ENCODE peak calls at places on chromosomes 13 and 19, in five cellular contexts. One of them, this sample, is unnamed.

GRCh38 chr13:110341445-110342247 is 34.6 kb downstream of the COL4A2 start:
- DNase-seq in naive thymus-derived CD8-positive, alpha-beta T cell: no peak
- DNase-seq in GM12865: no peak
- DNase-seq in omental fat pad: no peak
- DNase-seq in stimulated activated CD4-positive, alpha-beta T cell treated with anti-CD3 and anti-CD28 coated beads, Interleukin-4, amount 100 ng/mL, for 48 hours: no peak
- DNase-seq in this sample: no peak

GRCh38 chr19:7078007-7078406 is 8.5 kb downstream of the ZNF557 start:
- DNase-seq in naive thymus-derived CD8-positive, alpha-beta T cell: no peak
- DNase-seq in GM12865: no peak
- DNase-seq in omental fat pad: no peak
- DNase-seq in stimulated activated CD4-positive, alpha-beta T cell treated with anti-CD3 and anti-CD28 coated beads, Interleukin-4, amount 100 ng/mL, for 48 hours: no peak
- DNase-seq in this sample: no peak

GRCh38 chr19:4477034-4477801 is 5.1 kb downstream of the HDGFL2 start:
- DNase-seq in naive thymus-derived CD8-positive, alpha-beta T cell: no peak
- DNase-seq in GM12865: no peak
- DNase-seq in omental fat pad: no peak
- DNase-seq in stimulated activated CD4-positive, alpha-beta T cell treated with anti-CD3 and anti-CD28 coated beads, Interleukin-4, amount 100 ng/mL, for 48 hours: no peak
- DNase-seq in this sample: no peak

GRCh38 chr13:109698779-109699178 is 87.6 kb downstream of the IRS2 start:
- DNase-seq in naive thymus-derived CD8-positive, alpha-beta T cell: no peak
- DNase-seq in GM12865: no peak
- DNase-seq in omental fat pad: no peak
- DNase-seq in stimulated activated CD4-positive, alpha-beta T cell treated with anti-CD3 and anti-CD28 coated beads, Interleukin-4, amount 100 ng/mL, for 48 hours: no peak
- DNase-seq in this sample: no peak

GRCh38 chr19:19263886-19264487 is 9.1 kb downstream of the TM6SF2 start:
- DNase-seq in naive thymus-derived CD8-positive, alpha-beta T cell: no peak
- DNase-seq in GM12865: no peak
- DNase-seq in omental fat pad: no peak
- DNase-seq in stimulated activated CD4-positive, alpha-beta T cell treated with anti-CD3 and anti-CD28 coated beads, Interleukin-4, amount 100 ng/mL, for 48 hours: no peak
- DNase-seq in this sample: no peak

GRCh38 chr19:28498404-28498976 is 714.5 kb downstream of the UQCRFS1 start:
- DNase-seq in naive thymus-derived CD8-positive, alpha-beta T cell: no peak
- DNase-seq in GM12865: no peak
- DNase-seq in omental fat pad: no peak
- DNase-seq in stimulated activated CD4-positive, alpha-beta T cell treated with anti-CD3 and anti-CD28 coated beads, Interleukin-4, amount 100 ng/mL, for 48 hours: no peak
- DNase-seq in this sample: no peak

GRCh38 chr13:112899618-112900600 is 69.1 kb upstream of the MCF2L start:
- DNase-seq in naive thymus-derived CD8-positive, alpha-beta T cell: no peak
- DNase-seq in GM12865: no peak
- DNase-seq in omental fat pad: no peak
- DNase-seq in stimulated activated CD4-positive, alpha-beta T cell treated with anti-CD3 and anti-CD28 coated beads, Interleukin-4, amount 100 ng/mL, for 48 hours: no peak
- DNase-seq in this sample: no peak

GRCh38 chr19:13844130-13844631 is 32.8 kb upstream of the NANOS3 start:
- DNase-seq in naive thymus-derived CD8-positive, alpha-beta T cell: no peak
- DNase-seq in GM12865: no peak
- DNase-seq in omental fat pad: no peak
- DNase-seq in stimulated activated CD4-positive, alpha-beta T cell treated with anti-CD3 and anti-CD28 coated beads, Interleukin-4, amount 100 ng/mL, for 48 hours: no peak
- DNase-seq in this sample: no peak

GRCh38 chr13:36453518-36453917 is 21.2 kb downstream of the CCNA1 start:
- DNase-seq in naive thymus-derived CD8-positive, alpha-beta T cell: no peak
- DNase-seq in GM12865: no peak
- DNase-seq in omental fat pad: no peak
- DNase-seq in stimulated activated CD4-positive, alpha-beta T cell treated with anti-CD3 and anti-CD28 coated beads, Interleukin-4, amount 100 ng/mL, for 48 hours: no peak
- DNase-seq in this sample: peak

GRCh38 chr13:98930014-98930625 is 47.7 kb downstream of the DOCK9 start:
- DNase-seq in naive thymus-derived CD8-positive, alpha-beta T cell: no peak
- DNase-seq in GM12865: no peak
- DNase-seq in omental fat pad: no peak
- DNase-seq in stimulated activated CD4-positive, alpha-beta T cell treated with anti-CD3 and anti-CD28 coated beads, Interleukin-4, amount 100 ng/mL, for 48 hours: no peak
- DNase-seq in this sample: no peak

GRCh38 chr13:72384186-72384823 is 343.1 kb downstream of the MZT1 start:
- DNase-seq in naive thymus-derived CD8-positive, alpha-beta T cell: no peak
- DNase-seq in GM12865: no peak
- DNase-seq in omental fat pad: no peak
- DNase-seq in stimulated activated CD4-positive, alpha-beta T cell treated with anti-CD3 and anti-CD28 coated beads, Interleukin-4, amount 100 ng/mL, for 48 hours: no peak
- DNase-seq in this sample: no peak

GRCh38 chr19:1027020-1027952 is 878 bp downstream of the CNN2 start:
- DNase-seq in naive thymus-derived CD8-positive, alpha-beta T cell: no peak
- DNase-seq in GM12865: peak
- DNase-seq in omental fat pad: no peak
- DNase-seq in stimulated activated CD4-positive, alpha-beta T cell treated with anti-CD3 and anti-CD28 coated beads, Interleukin-4, amount 100 ng/mL, for 48 hours: no peak
- DNase-seq in this sample: peak

GRCh38 chr19:18896421-18896841 is 473 bp upstream of the CERS1 start:
- DNase-seq in naive thymus-derived CD8-positive, alpha-beta T cell: no peak
- DNase-seq in GM12865: no peak
- DNase-seq in omental fat pad: no peak
- DNase-seq in stimulated activated CD4-positive, alpha-beta T cell treated with anti-CD3 and anti-CD28 coated beads, Interleukin-4, amount 100 ng/mL, for 48 hours: no peak
- DNase-seq in this sample: no peak

GRCh38 chr19:16739546-16739945 is 19.9 kb downstream of the NWD1 start:
- DNase-seq in naive thymus-derived CD8-positive, alpha-beta T cell: no peak
- DNase-seq in GM12865: no peak
- DNase-seq in omental fat pad: no peak
- DNase-seq in stimulated activated CD4-positive, alpha-beta T cell treated with anti-CD3 and anti-CD28 coated beads, Interleukin-4, amount 100 ng/mL, for 48 hours: no peak
- DNase-seq in this sample: peak

GRCh38 chr13:105513448-105513847 is 1022.0 kb downstream of the EFNB2 start:
- DNase-seq in naive thymus-derived CD8-positive, alpha-beta T cell: no peak
- DNase-seq in GM12865: no peak
- DNase-seq in omental fat pad: no peak
- DNase-seq in stimulated activated CD4-positive, alpha-beta T cell treated with anti-CD3 and anti-CD28 coated beads, Interleukin-4, amount 100 ng/mL, for 48 hours: no peak
- DNase-seq in this sample: no peak

GRCh38 chr13:103903790-103904189 is 837.6 kb upstream of the SLC10A2 start:
- DNase-seq in naive thymus-derived CD8-positive, alpha-beta T cell: no peak
- DNase-seq in GM12865: no peak
- DNase-seq in omental fat pad: no peak
- DNase-seq in stimulated activated CD4-positive, alpha-beta T cell treated with anti-CD3 and anti-CD28 coated beads, Interleukin-4, amount 100 ng/mL, for 48 hours: no peak
- DNase-seq in this sample: no peak

GRCh38 chr19:29694669-29695627 is 20.1 kb downstream of the C19orf12 start:
- DNase-seq in naive thymus-derived CD8-positive, alpha-beta T cell: peak
- DNase-seq in GM12865: peak
- DNase-seq in omental fat pad: no peak
- DNase-seq in stimulated activated CD4-positive, alpha-beta T cell treated with anti-CD3 and anti-CD28 coated beads, Interleukin-4, amount 100 ng/mL, for 48 hours: peak
- DNase-seq in this sample: peak

GRCh38 chr13:51396352-51396751 is 56.5 kb downstream of the INTS6 start:
- DNase-seq in naive thymus-derived CD8-positive, alpha-beta T cell: no peak
- DNase-seq in GM12865: peak
- DNase-seq in omental fat pad: no peak
- DNase-seq in stimulated activated CD4-positive, alpha-beta T cell treated with anti-CD3 and anti-CD28 coated beads, Interleukin-4, amount 100 ng/mL, for 48 hours: no peak
- DNase-seq in this sample: no peak

GRCh38 chr19:17282488-17283256 is 971 bp downstream of the ANKLE1 start:
- DNase-seq in naive thymus-derived CD8-positive, alpha-beta T cell: peak
- DNase-seq in GM12865: peak
- DNase-seq in omental fat pad: peak
- DNase-seq in stimulated activated CD4-positive, alpha-beta T cell treated with anti-CD3 and anti-CD28 coated beads, Interleukin-4, amount 100 ng/mL, for 48 hours: peak
- DNase-seq in this sample: peak

GRCh38 chr19:16373079-16373478 is 48.5 kb downstream of the KLF2 start:
- DNase-seq in naive thymus-derived CD8-positive, alpha-beta T cell: no peak
- DNase-seq in GM12865: no peak
- DNase-seq in omental fat pad: no peak
- DNase-seq in stimulated activated CD4-positive, alpha-beta T cell treated with anti-CD3 and anti-CD28 coated beads, Interleukin-4, amount 100 ng/mL, for 48 hours: no peak
- DNase-seq in this sample: no peak

GRCh38 chr19:38917516-38917915 is 5.5 kb upstream of the CCER2 start:
- DNase-seq in naive thymus-derived CD8-positive, alpha-beta T cell: no peak
- DNase-seq in GM12865: no peak
- DNase-seq in omental fat pad: no peak
- DNase-seq in stimulated activated CD4-positive, alpha-beta T cell treated with anti-CD3 and anti-CD28 coated beads, Interleukin-4, amount 100 ng/mL, for 48 hours: no peak
- DNase-seq in this sample: no peak

GRCh38 chr19:2476451-2477140 is 669 bp downstream of the GADD45B start:
- DNase-seq in naive thymus-derived CD8-positive, alpha-beta T cell: peak
- DNase-seq in GM12865: peak
- DNase-seq in omental fat pad: no peak
- DNase-seq in stimulated activated CD4-positive, alpha-beta T cell treated with anti-CD3 and anti-CD28 coated beads, Interleukin-4, amount 100 ng/mL, for 48 hours: peak
- DNase-seq in this sample: peak

GRCh38 chr13:42997381-42997780 is 5.3 kb upstream of the EPSTI1 start:
- DNase-seq in naive thymus-derived CD8-positive, alpha-beta T cell: no peak
- DNase-seq in GM12865: peak
- DNase-seq in omental fat pad: no peak
- DNase-seq in stimulated activated CD4-positive, alpha-beta T cell treated with anti-CD3 and anti-CD28 coated beads, Interleukin-4, amount 100 ng/mL, for 48 hours: no peak
- DNase-seq in this sample: no peak

GRCh38 chr19:54464624-54465266 is 1.2 kb upstream of the LENG9 start:
- DNase-seq in naive thymus-derived CD8-positive, alpha-beta T cell: peak
- DNase-seq in GM12865: peak
- DNase-seq in omental fat pad: peak
- DNase-seq in stimulated activated CD4-positive, alpha-beta T cell treated with anti-CD3 and anti-CD28 coated beads, Interleukin-4, amount 100 ng/mL, for 48 hours: peak
- DNase-seq in this sample: peak

GRCh38 chr19:11578342-11579142 is 1.1 kb upstream of the ACP5 start:
- DNase-seq in naive thymus-derived CD8-positive, alpha-beta T cell: peak
- DNase-seq in GM12865: peak
- DNase-seq in omental fat pad: no peak
- DNase-seq in stimulated activated CD4-positive, alpha-beta T cell treated with anti-CD3 and anti-CD28 coated beads, Interleukin-4, amount 100 ng/mL, for 48 hours: no peak
- DNase-seq in this sample: peak

GRCh38 chr19:11100064-11100463 is 10.8 kb downstream of the LDLR start:
- DNase-seq in naive thymus-derived CD8-positive, alpha-beta T cell: no peak
- DNase-seq in GM12865: no peak
- DNase-seq in omental fat pad: no peak
- DNase-seq in stimulated activated CD4-positive, alpha-beta T cell treated with anti-CD3 and anti-CD28 coated beads, Interleukin-4, amount 100 ng/mL, for 48 hours: no peak
- DNase-seq in this sample: no peak

GRCh38 chr13:57353831-57354230 is 186.8 kb downstream of the PRR20E start:
- DNase-seq in naive thymus-derived CD8-positive, alpha-beta T cell: no peak
- DNase-seq in GM12865: no peak
- DNase-seq in omental fat pad: no peak
- DNase-seq in stimulated activated CD4-positive, alpha-beta T cell treated with anti-CD3 and anti-CD28 coated beads, Interleukin-4, amount 100 ng/mL, for 48 hours: no peak
- DNase-seq in this sample: no peak

GRCh38 chr19:38735257-38735686 is 9.0 kb downstream of the CAPN12 start:
- DNase-seq in naive thymus-derived CD8-positive, alpha-beta T cell: peak
- DNase-seq in GM12865: peak
- DNase-seq in omental fat pad: no peak
- DNase-seq in stimulated activated CD4-positive, alpha-beta T cell treated with anti-CD3 and anti-CD28 coated beads, Interleukin-4, amount 100 ng/mL, for 48 hours: no peak
- DNase-seq in this sample: no peak

This sample was measured in Karpas-422.